ENCODE peak calls at places on chromosomes 13 and 19, in ten cellular contexts. L is kidney glomerular epithelial cell, J is Peyer's patch, G is aorta, N is HCEC 1CT, T is astrocyte of the cerebellum, W is HTR-8/SVneo, X is EH, D is mucosa of descending colon, H is C1 segment of cervical spinal cord. K is an unnamed sample.

GRCh38 chr13:46804391-46804815 is 7.4 kb upstream of the ESD start:
- DNase-seq in X (peak), L (peak), W (peak), D (no peak), N (peak), H (no peak), T (peak), J (no peak), G (no peak), K (no peak)

GRCh38 chr13:51501096-51501495 is 48.3 kb upstream of the INTS6 start:
- DNase-seq in W (no peak), J (no peak), T (no peak), X (no peak), G (no peak), L (no peak), N (no peak), D (no peak), H (no peak), K (no peak)

GRCh38 chr13:83881917-83882625 is at the start of gene SLITRK1:
- DNase-seq in J (no peak), W (peak), L (peak), T (peak), H (no peak), N (peak), G (peak), D (no peak), X (peak), K (peak)

GRCh38 chr19:13993554-13994308 is 12.4 kb downstream of the RFX1 start:
- DNase-seq in X (no peak), N (no peak), D (no peak), W (no peak), H (no peak), T (no peak), L (no peak), J (no peak), G (no peak), K (peak)

GRCh38 chr19:2722541-2723344 is 1.6 kb upstream of the DIRAS1 start:
- DNase-seq in N (peak), D (no peak), X (peak), H (no peak), G (peak), T (no peak), W (peak), J (no peak), L (peak), K (peak)

GRCh38 chr13:24802074-24802473 is 38.1 kb downstream of the RNF17 start:
- DNase-seq in W (no peak), J (no peak), G (no peak), D (no peak), T (no peak), N (peak), H (no peak), X (peak), L (no peak), K (no peak)

GRCh38 chr13:111359930-111360329 is 39.5 kb downstream of the TEX29 start:
- DNase-seq in W (no peak), J (no peak), N (no peak), G (no peak), D (no peak), L (no peak), T (no peak), H (no peak), X (no peak), K (no peak)

GRCh38 chr13:28494861-28495585 is at the start of gene FLT1:
- DNase-seq in T (no peak), X (peak), L (no peak), J (no peak), N (no peak), G (peak), W (no peak), D (peak), H (no peak), K (no peak)

GRCh38 chr19:33156354-33156753 is 24.4 kb downstream of the WDR88 start:
- DNase-seq in L (no peak), N (peak), W (no peak), D (no peak), J (no peak), G (no peak), T (no peak), X (peak), H (no peak), K (no peak)

K was measured in dorsolateral prefrontal cortex.